ENCODE peak calls at places on chromosome 12, in seven cellular contexts. F is caudate nucleus; N is astrocyte of the spinal cord; X is activated CD4-positive, alpha-beta T cell treated with anti-CD3 and anti-CD28 coated beads, Interleukin-2, amount 50 U/mL, for 24 hours; V is psoas muscle; Y is activated gamma-delta T cell; G is ascending aorta. O is an unnamed sample.

GRCh38 chr12:57579677-57580465 is 11.1 kb upstream of the PIP4K2C start:
- DNase-seq in F (no peak), G (no peak), Y (no peak), X (no peak), N (no peak), V (no peak), O (no peak)

GRCh38 chr12:41151789-41152188 is 36.3 kb upstream of the PDZRN4 start:
- DNase-seq in N (no peak), F (no peak), G (no peak), Y (no peak), V (no peak), X (no peak), O (no peak)

GRCh38 chr12:5661820-5662219 is 229.9 kb downstream of the NTF3 start:
- DNase-seq in G (no peak), N (no peak), F (no peak), Y (no peak), X (no peak), V (no peak), O (no peak)

GRCh38 chr12:108833355-108833733 is 24.0 kb downstream of the SSH1 start:
- DNase-seq in F (no peak), V (peak; percentile 64), G (no peak), X (no peak), Y (no peak), N (peak; percentile 89), O (peak; percentile 67)

GRCh38 chr12:94145231-94145979 is 3.0 kb upstream of the PLXNC1 start:
- DNase-seq in Y (no peak), V (no peak), G (no peak), F (no peak), N (peak; percentile 59), X (no peak), O (peak; percentile 28)

GRCh38 chr12:12441051-12441807 is 84.4 kb downstream of the BORCS5 start:
- DNase-seq in Y (no peak), X (no peak), G (no peak), V (no peak), N (no peak), F (no peak), O (no peak)

GRCh38 chr12:44446181-44446580 is 429.9 kb downstream of the NELL2 start:
- DNase-seq in Y (no peak), N (no peak), V (no peak), G (no peak), F (no peak), X (no peak), O (no peak)

GRCh38 chr12:80016684-80017083 is 81.8 kb upstream of the PPP1R12A start:
- DNase-seq in X (no peak), N (no peak), F (no peak), V (no peak), G (no peak), Y (no peak), O (no peak)

GRCh38 chr12:132275110-132275531 is 54.3 kb downstream of the GALNT9 start:
- DNase-seq in X (no peak), V (no peak), Y (no peak), G (no peak), N (no peak), F (no peak), O (no peak)

GRCh38 chr12:99498756-99499155 is 148.8 kb upstream of the GARIN6 start:
- DNase-seq in N (peak; percentile 74), Y (no peak), F (no peak), G (no peak), X (no peak), V (no peak), O (peak; percentile 57)

GRCh38 chr12:94795520-94795919 is 145.2 kb upstream of the TMCC3 start:
- DNase-seq in G (no peak), V (peak; percentile 54), F (no peak), X (no peak), Y (no peak), N (peak; percentile 82), O (peak; percentile 29)

GRCh38 chr12:109462868-109463692 is 14.0 kb downstream of the KCTD10 start:
- DNase-seq in V (peak; percentile 87), X (no peak), F (no peak), N (peak; percentile 99), G (peak; percentile 60), Y (no peak), O (peak; percentile 98)

GRCh38 chr12:109309441-109310246 is 560 bp upstream of the FOXN4 start:
- DNase-seq in X (no peak), V (no peak), G (no peak), Y (no peak), F (no peak), N (no peak), O (no peak)

GRCh38 chr12:22268973-22269372 is 65.5 kb downstream of the ST8SIA1 start:
- DNase-seq in G (no peak), Y (no peak), X (no peak), V (no peak), N (no peak), F (no peak), O (no peak)

GRCh38 chr12:122064034-122064777 is 14.3 kb upstream of the MLXIP start:
- DNase-seq in N (peak; percentile 92), F (peak; percentile 56), G (no peak), V (peak; percentile 95), X (peak; percentile 25), Y (no peak), O (peak; percentile 89)

GRCh38 chr12:117188961-117189724 is 1.1 kb downstream of the FBXO21 start:
- DNase-seq in F (peak; percentile 13), N (peak; percentile 53), G (no peak), X (no peak), V (no peak), Y (no peak), O (peak; percentile 20)

GRCh38 chr12:56198836-56199235 is 9.6 kb upstream of the SMARCC2 start:
- DNase-seq in V (no peak), X (no peak), Y (no peak), G (no peak), F (no peak), N (no peak), O (no peak)

GRCh38 chr12:28578833-28579252 is 388.6 kb downstream of the CCDC91 start:
- DNase-seq in X (no peak), V (no peak), N (peak; percentile 20), F (no peak), G (no peak), Y (no peak), O (no peak)

GRCh38 chr12:109885616-109886015 is 5.3 kb upstream of the GLTP start:
- DNase-seq in N (no peak), X (no peak), V (no peak), F (no peak), G (no peak), Y (no peak), O (no peak)

GRCh38 chr12:120996133-120996746 is 17.9 kb downstream of the HNF1A start:
- DNase-seq in G (no peak), N (no peak), V (no peak), F (no peak), X (no peak), Y (no peak), O (no peak)

GRCh38 chr12:50234347-50234746 is 49.0 kb downstream of the LIMA1 start:
- DNase-seq in F (no peak), N (no peak), Y (no peak), G (no peak), V (no peak), X (no peak), O (no peak)

GRCh38 chr12:122837306-122838265 is 2.3 kb downstream of the HIP1R start:
- DNase-seq in G (no peak), N (no peak), F (no peak), V (no peak), Y (no peak), X (no peak), O (no peak)

GRCh38 chr12:99259040-99259934 is 388.3 kb upstream of the GARIN6 start:
- DNase-seq in Y (no peak), F (no peak), X (no peak), N (no peak), V (no peak), G (no peak), O (no peak)

GRCh38 chr12:132812631-132813305 is 15.9 kb downstream of the GOLGA3 start:
- DNase-seq in Y (no peak), F (no peak), G (no peak), X (no peak), V (no peak), N (peak; percentile 71), O (peak; percentile 31)